ENCODE peak calls at places on chromosomes 4 and X, in five cellular contexts. G is stomach, Y is breast epithelium, D is GM12891, I is Panc1. M is an unnamed sample.

GRCh38 chr4:89069481-89069880 is 12.5 kb upstream of the FAM13A start:
- DNase-seq in G (no peak), Y (no peak), D (no peak), I (no peak), M (no peak)

GRCh38 chr4:94126669-94127068 is 81.0 kb upstream of the SMARCAD1 start:
- DNase-seq in G (no peak), Y (no peak), D (no peak), I (no peak), M (no peak)

GRCh38 chrX:17465201-17465600 is 90.2 kb downstream of the NHS start:
- DNase-seq in G (no peak), Y (no peak), D (no peak), I (no peak), M (no peak)

GRCh38 chr4:181161669-181162068 is 1081.5 kb upstream of the TENM3 start:
- DNase-seq in G (no peak), Y (no peak), D (no peak), I (no peak), M (no peak)

GRCh38 chrX:109859673-109860072 is 126.6 kb upstream of the ACSL4 start:
- DNase-seq in G (no peak), Y (no peak), D (no peak), I (no peak), M (no peak)

GRCh38 chr4:15653864-15654391 is 1.2 kb downstream of the FBXL5 start:
- DNase-seq in G (no peak), Y (no peak), D (no peak), I (no peak), M (no peak)

GRCh38 chrX:31199051-31199769 is 127.4 kb upstream of the FTHL17 start:
- DNase-seq in G (no peak), Y (no peak), D (no peak), I (no peak), M (no peak)

GRCh38 chr4:39303871-39304270 is 62.3 kb downstream of the RFC1 start:
- DNase-seq in G (no peak), Y (no peak), D (no peak), I (no peak), M (no peak)

GRCh38 chr4:78057135-78057599 is at the start of gene FRAS1:
- DNase-seq in G (no peak), Y (no peak), D (no peak), I (no peak), M (no peak)

GRCh38 chr4:113821851-113822250 is 60.3 kb upstream of the CAMK2D start:
- DNase-seq in G (no peak), Y (no peak), D (no peak), I (no peak), M (no peak)

GRCh38 chr4:142169216-142169615 is 532.8 kb downstream of the IL15 start:
- DNase-seq in G (no peak), Y (no peak), D (no peak), I (no peak), M (no peak)

GRCh38 chrX:71105638-71106037 is 902 bp downstream of the CXorf65 start:
- DNase-seq in G (no peak), Y (no peak), D (no peak), I (no peak), M (no peak)

GRCh38 chr4:53012738-53013137 is 150.6 kb downstream of the RASL11B start:
- DNase-seq in G (no peak), Y (no peak), D (no peak), I (no peak), M (peak)
- TF ChIP-seq POLR2AphosphoS5 in G (no peak), Y (no peak), D (no peak), I (no peak), M (peak)

GRCh38 chrX:103378990-103379389 is 2.7 kb downstream of the BEX3 start:
- DNase-seq in G (no peak), Y (no peak), D (no peak), I (no peak), M (no peak)
- TF ChIP-seq POLR2AphosphoS5 in G (no peak), Y (no peak), D (no peak), I (no peak), M (no peak)

GRCh38 chrX:10725071-10725470 is 104.7 kb upstream of the MID1 start:
- DNase-seq in G (no peak), Y (no peak), D (no peak), I (no peak), M (no peak)
- TF ChIP-seq POLR2AphosphoS5 in G (no peak), Y (no peak), D (no peak), I (no peak), M (no peak)

GRCh38 chrX:135425026-135425425 is 3.3 kb downstream of the SMIM10L2A start:
- DNase-seq in G (no peak), Y (no peak), D (no peak), I (no peak), M (no peak)

GRCh38 chrX:135420831-135421230 is 913 bp upstream of the SMIM10L2A start:
- DNase-seq in G (no peak), Y (no peak), D (no peak), I (no peak), M (no peak)

GRCh38 chrX:135421932-135422809 is at the start of gene SMIM10L2A:
- DNase-seq in G (no peak), Y (no peak), D (no peak), I (no peak), M (no peak)

GRCh38 chrX:135424469-135424868 is 2.7 kb downstream of the SMIM10L2A start:
- DNase-seq in G (no peak), Y (no peak), D (no peak), I (no peak), M (no peak)

DNA sequence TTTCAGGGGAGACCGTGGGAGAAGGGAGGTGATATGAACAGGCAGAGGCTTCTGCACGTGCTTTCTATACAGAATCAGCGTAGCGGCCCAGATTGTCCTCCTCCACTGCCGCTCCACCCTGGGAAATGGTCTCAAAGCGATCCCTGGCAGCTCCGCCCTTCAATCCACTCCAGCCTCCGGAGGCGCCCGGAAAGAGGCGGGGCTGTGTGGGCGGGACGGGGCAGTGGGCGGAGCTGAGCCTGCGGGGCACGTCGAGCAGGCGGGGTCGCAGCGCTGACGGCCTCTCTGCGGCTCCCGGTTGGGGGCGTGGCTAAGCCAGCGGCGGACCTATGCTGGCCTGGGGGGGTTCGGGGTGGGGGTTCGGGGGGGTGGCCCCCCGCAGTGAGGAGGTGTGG is 210 bp upstream of the SMIM10L2A start:
- DNase-seq in G (peak), Y (peak), D (peak), I (peak), M (no peak)
- TF ChIP-seq POLR2AphosphoS5 in G (peak), Y (no peak), D (no peak), I (no peak), M (no peak)

GRCh38 chr4:2333356-2333841 is 71.5 kb upstream of the MXD4 start:
- DNase-seq in G (peak), Y (no peak), D (no peak), I (no peak), M (no peak)
- TF ChIP-seq POLR2AphosphoS5 in G (peak), Y (no peak), D (no peak), I (no peak), M (no peak)

GRCh38 chr4:80070880-80071620 is 2.0 kb downstream of the ANTXR2 start:
- DNase-seq in G (no peak), Y (no peak), D (no peak), I (no peak), M (no peak)
- TF ChIP-seq POLR2AphosphoS5 in G (no peak), Y (no peak), D (no peak), I (no peak), M (no peak)